ENCODE peak calls at places on chromosome 12, in nine cellular contexts. F is fibroblast of lung, O is HepG2, U is IMR-90, N is endodermal cell, D is transverse colon, R is A549, L is H9, G is heart left ventricle. W is an unnamed sample.
A peak's percentile ranks its signal among the peaks of the same experiment; 100 is the strongest.

GRCh38 chr12:88600272-88600671 is 20.0 kb upstream of the KITLG start:
- DNase-seq in F (peak; percentile 92), O (no peak), U (peak; percentile 95), N (no peak), D (no peak), R (peak; percentile 14), L (no peak), G (no peak), W (no peak)

GRCh38 chr12:106985479-106985878 is 1.5 kb downstream of the MTERF2 start:
- DNase-seq in F (no peak), O (peak; percentile 22), U (no peak), N (no peak), D (no peak), R (no peak), L (no peak), G (no peak), W (peak; percentile 57)

GRCh38 chr12:1216560-1216959 is 225.5 kb downstream of the ERC1 start:
- DNase-seq in F (no peak), O (no peak), U (no peak), N (no peak), D (no peak), R (no peak), L (no peak), G (no peak), W (no peak)

GRCh38 chr12:32583535-32583934 is 95.6 kb upstream of the DNM1L start:
- DNase-seq in F (peak; percentile 69), O (no peak), U (peak; percentile 78), N (no peak), D (no peak), R (no peak), L (no peak), G (no peak), W (no peak)

GRCh38 chr12:113072136-113072535 is 15.6 kb downstream of the DTX1 start:
- DNase-seq in F (no peak), O (peak; percentile 23), U (no peak), N (no peak), D (no peak), R (no peak), L (no peak), G (no peak), W (no peak)

GRCh38 chr12:113190761-113191160 is 5.2 kb downstream of the RITA1 start:
- DNase-seq in F (peak; percentile 57), O (peak; percentile 43), U (peak; percentile 45), N (peak; percentile 88), D (no peak), R (peak; percentile 86), L (peak; percentile 74), G (no peak), W (no peak)

GRCh38 chr12:63982787-63983186 is 138.3 kb downstream of the SRGAP1 start:
- DNase-seq in F (no peak), O (no peak), U (no peak), N (no peak), D (no peak), R (no peak), L (no peak), G (no peak), W (no peak)

GRCh38 chr12:121925361-121925725 is 7.0 kb downstream of the CFAP251 start:
- DNase-seq in F (peak; percentile 86), O (no peak), U (peak; percentile 83), N (peak; percentile 60), D (no peak), R (no peak), L (no peak), G (no peak), W (no peak)

GRCh38 chr12:67339530-67339929 is 70.4 kb downstream of the CAND1 start:
- DNase-seq in F (no peak), O (no peak), U (no peak), N (no peak), D (no peak), R (no peak), L (no peak), G (no peak), W (no peak)

GRCh38 chr12:2668816-2669215 is 126.0 kb upstream of the FKBP4 start:
- DNase-seq in F (no peak), O (no peak), U (no peak), N (peak; percentile 40), D (peak; percentile 4), R (no peak), L (peak; percentile 18), G (no peak), W (no peak)

GRCh38 chr12:94767971-94768370 is 117.6 kb upstream of the TMCC3 start:
- DNase-seq in F (peak; percentile 64), O (no peak), U (peak; percentile 6), N (no peak), D (no peak), R (no peak), L (no peak), G (no peak), W (no peak)
- H3K4me1 ChIP-seq in F (no peaks in the 10 kb centered on the region), O (no peaks in the 10 kb centered on the region), U (no peaks in the 10 kb centered on the region), N (no peaks in the 10 kb centered on the region), D (peaks cover 30% of the 10 kb centered on the region), R (no peaks in the 10 kb centered on the region), L (peaks cover 5% of the 10 kb centered on the region), G (peaks cover 6% of the 10 kb centered on the region), W (no peaks in the 10 kb centered on the region)

GRCh38 chr12:6330999-6331714 is 10.7 kb downstream of the TNFRSF1A start:
- DNase-seq in F (no peak), O (no peak), U (no peak), N (no peak), D (no peak), R (no peak), L (no peak), G (no peak), W (no peak)

GRCh38 chr12:6332459-6332858 is 9.4 kb downstream of the TNFRSF1A start:
- DNase-seq in F (peak; percentile 76), O (no peak), U (peak; percentile 90), N (no peak), D (no peak), R (peak; percentile 93), L (no peak), G (no peak), W (no peak)

GRCh38 chr12:6333566-6333965 is 8.3 kb downstream of the TNFRSF1A start:
- DNase-seq in F (peak; percentile 96), O (no peak), U (peak; percentile 90), N (no peak), D (no peak), R (no peak), L (no peak), G (no peak), W (no peak)

GRCh38 chr12:6334359-6334758 is 7.5 kb downstream of the TNFRSF1A start:
- DNase-seq in F (no peak), O (no peak), U (no peak), N (no peak), D (no peak), R (no peak), L (no peak), G (no peak), W (no peak)

DNA sequence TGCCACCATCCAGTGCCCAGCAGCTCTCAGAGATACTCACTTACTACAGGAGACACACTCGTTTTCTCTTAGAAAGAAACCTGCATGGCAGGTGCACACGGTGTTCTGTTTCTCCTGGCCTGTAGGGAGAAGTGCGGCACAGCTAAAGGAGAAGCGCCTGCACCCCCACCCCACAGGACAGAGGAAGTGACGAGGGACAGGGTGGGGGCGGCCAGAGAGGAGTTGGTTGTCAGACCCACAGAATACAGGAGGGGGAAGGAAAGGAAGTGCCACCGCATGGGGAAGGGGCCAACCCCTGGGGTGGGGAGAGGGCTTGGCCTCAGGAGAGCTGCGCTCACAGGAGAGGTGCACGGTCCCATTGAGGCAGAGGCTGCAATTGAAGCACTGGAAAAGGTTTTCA is 8.8 kb downstream of the TNFRSF1A start:
- DNase-seq in F (no peak), O (no peak), U (no peak), N (no peak), D (no peak), R (no peak), L (no peak), G (no peak), W (no peak)
- H3K27ac ChIP-seq in F (peak overlapping the region; percentile 99), O (no peak overlapping the region), U (peak overlapping the region; percentile 94), N (no peak overlapping the region), D (peak overlapping the region; percentile 94), R (peak overlapping the region; percentile 98), L (no peak overlapping the region), G (no peak overlapping the region), W (no peak overlapping the region)

GRCh38 chr12:55703976-55704761 is 3.5 kb downstream of the ITGA7 start:
- DNase-seq in F (peak; percentile 59), O (no peak), U (peak; percentile 35), N (no peak), D (no peak), R (peak; percentile 43), L (no peak), G (peak; percentile 67), W (no peak)

GRCh38 chr12:55707841-55708694 is at the start of gene ITGA7:
- DNase-seq in F (peak; percentile 54), O (no peak), U (no peak), N (peak; percentile 100), D (peak; percentile 75), R (no peak), L (peak; percentile 99), G (peak; percentile 87), W (no peak)

GRCh38 chr12:55706840-55707671 is 648 bp downstream of the ITGA7 start:
- DNase-seq in F (no peak), O (no peak), U (no peak), N (peak; percentile 87), D (no peak), R (no peak), L (peak; percentile 63), G (no peak), W (no peak)

GRCh38 chr12:55704824-55705780 is 2.6 kb downstream of the ITGA7 start:
- DNase-seq in F (no peak), O (peak; percentile 68), U (no peak), N (no peak), D (no peak), R (no peak), L (no peak), G (no peak), W (no peak)

DNA sequence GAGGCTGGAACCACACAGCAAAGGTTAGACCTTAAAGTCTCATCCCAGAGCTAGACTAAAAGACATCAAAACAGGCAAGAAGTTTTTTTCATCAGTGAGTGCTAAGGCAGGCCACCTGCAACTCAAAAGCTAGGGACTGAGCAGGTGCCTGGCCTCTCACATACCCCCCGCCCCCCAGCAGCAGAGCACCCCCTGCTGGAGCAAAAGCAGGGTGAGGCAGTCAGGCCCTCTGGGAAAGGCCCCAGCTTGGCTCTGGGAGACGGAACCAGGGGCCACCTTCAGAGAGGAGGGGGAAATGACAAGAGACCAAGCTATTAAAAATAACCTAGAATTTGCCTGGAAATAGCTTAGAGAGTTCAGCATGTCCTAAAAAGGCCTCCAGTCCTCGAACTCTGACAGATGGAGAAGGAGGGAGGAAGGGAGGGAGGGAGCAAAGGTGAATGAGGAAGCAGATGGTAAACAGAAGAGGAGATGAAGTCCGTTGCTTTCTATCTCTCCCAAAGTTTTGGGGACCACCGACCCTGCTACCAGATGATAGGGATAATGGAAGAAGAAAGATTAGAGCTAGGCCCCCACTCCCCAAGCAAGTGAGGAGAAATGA is 1.8 kb downstream of the ITGA7 start:
- DNase-seq in F (no peak), O (no peak), U (no peak), N (peak; percentile 91), D (no peak), R (peak; percentile 27), L (peak; percentile 79), G (no peak), W (no peak)
- TF ChIP-seq CTCF in F (peak; percentile 50), O (peak; percentile 64), U (peak; percentile 22), N (peak; percentile 83), D (peak; percentile 49), R (peak; percentile 32), L (peak; percentile 79), G (peak; percentile 45), W (no peak)

DNA sequence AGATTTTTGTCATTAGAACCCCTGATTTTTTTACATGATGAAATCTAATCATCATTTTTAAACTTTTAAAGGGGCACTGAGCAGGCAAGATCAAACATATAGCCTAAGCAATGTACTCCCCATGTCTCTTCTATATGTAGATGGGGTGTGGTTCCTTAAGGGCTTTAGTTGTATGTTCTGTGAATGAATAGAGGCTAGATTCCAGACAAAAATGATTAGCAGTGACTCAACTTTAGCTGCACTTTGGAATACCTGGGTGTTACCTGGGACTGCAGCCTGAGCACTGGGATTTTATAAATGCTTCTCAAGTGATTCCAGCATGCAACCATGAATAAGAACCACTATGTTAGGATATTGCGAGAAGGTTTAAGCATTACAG is 256.7 kb upstream of the PLEKHG7 start:
- DNase-seq in F (no peak), O (no peak), U (no peak), N (no peak), D (no peak), R (no peak), L (no peak), G (no peak), W (no peak)
- H3K4me1 ChIP-seq in F (no peaks in the 10 kb centered on the region), O (no peaks in the 10 kb centered on the region), U (no peaks in the 10 kb centered on the region), N (no peaks in the 10 kb centered on the region), D (peaks cover 13% of the 10 kb centered on the region), R (peaks cover 5% of the 10 kb centered on the region), L (no peaks in the 10 kb centered on the region), G (peaks cover 40% of the 10 kb centered on the region), W (no peaks in the 10 kb centered on the region)

W was measured in pancreas.